ENCODE peak calls at places on chromosomes 13 and 19, in five cellular contexts. S is GM12892, H is Peyer's patch, D is uterus, J is sigmoid colon. E is an unnamed sample.

GRCh38 chr19:47609885-47610545 is 1.1 kb downstream of the BICRA start:
- DNase-seq in D (peak; percentile 33), S (no peak), J (peak; percentile 80), H (peak; percentile 83), E (peak; percentile 52)

GRCh38 chr13:100630564-100630963 is 42.0 kb upstream of the GGACT start:
- DNase-seq in H (no peak), S (no peak), J (no peak), D (no peak), E (no peak)

GRCh38 chr13:79659161-79659560 is 178.2 kb downstream of the NDFIP2 start:
- DNase-seq in J (no peak), H (no peak), S (no peak), D (no peak), E (no peak)

GRCh38 chr13:114010401-114011101 is 36.7 kb upstream of the C13orf46 start:
- DNase-seq in H (peak; percentile 35), J (peak; percentile 57), D (no peak), S (no peak), E (no peak)

GRCh38 chr13:110379905-110380341 is 72.8 kb downstream of the COL4A2 start:
- DNase-seq in J (no peak), H (no peak), D (peak; percentile 11), S (no peak), E (no peak)

GRCh38 chr19:6412111-6412999 is 12.3 kb downstream of the KHSRP start:
- DNase-seq in H (peak; percentile 80), S (no peak), D (peak; percentile 53), J (peak; percentile 66), E (no peak)

GRCh38 chr19:37506387-37507166 is at the start of gene ZNF793:
- DNase-seq in S (peak; percentile 29), J (peak; percentile 90), D (peak; percentile 84), H (peak; percentile 91), E (no peak)

GRCh38 chr13:100128373-100128772 is 39.5 kb downstream of the PCCA start:
- DNase-seq in J (no peak), D (no peak), H (no peak), S (no peak), E (no peak)

GRCh38 chr19:47109541-47110375 is 3.8 kb downstream of the ZC3H4 start:
- DNase-seq in J (no peak), D (peak; percentile 43), S (no peak), H (peak; percentile 69), E (peak; percentile 82)

GRCh38 chr19:39046037-39046821 is 13.9 kb upstream of the FBXO27 start:
- DNase-seq in H (peak; percentile 52), D (no peak), S (no peak), J (no peak), E (peak; percentile 39)

GRCh38 chr13:46595136-46595917 is 42.4 kb downstream of the LRCH1 start:
- DNase-seq in D (peak; percentile 33), J (no peak), H (peak; percentile 73), S (no peak), E (no peak)

GRCh38 chr13:76696370-76696769 is 189.8 kb downstream of the KCTD12 start:
- DNase-seq in J (no peak), D (no peak), H (no peak), S (no peak), E (no peak)

GRCh38 chr13:50052478-50052877 is 37.2 kb downstream of the KCNRG start:
- DNase-seq in H (no peak), S (no peak), J (no peak), D (no peak), E (no peak)

GRCh38 chr13:100803091-100803490 is 128.5 kb upstream of the TMTC4 start:
- DNase-seq in D (no peak), S (no peak), J (no peak), H (no peak), E (no peak)

GRCh38 chr13:52845334-52845761 is 3.1 kb downstream of the PCDH8 start:
- DNase-seq in D (no peak), J (no peak), H (no peak), S (no peak), E (peak; percentile 3)

GRCh38 chr13:113883314-113883811 is 19.5 kb upstream of the GAS6 start:
- DNase-seq in S (no peak), D (no peak), J (no peak), H (no peak), E (no peak)

GRCh38 chr19:41302624-41303351 is 7.2 kb upstream of the CCDC97 start:
- DNase-seq in J (peak; percentile 67), S (peak; percentile 62), D (no peak), H (peak; percentile 91), E (no peak)

GRCh38 chr19:31253816-31254551 is 95.3 kb downstream of the TSHZ3 start:
- DNase-seq in S (no peak), D (no peak), H (no peak), J (no peak), E (no peak)

GRCh38 chr13:112930192-112930591 is 38.8 kb upstream of the MCF2L start:
- DNase-seq in H (no peak), D (no peak), J (no peak), S (no peak), E (no peak)

GRCh38 chr19:6696239-6696820 is 24.1 kb downstream of the C3 start:
- DNase-seq in H (no peak), J (no peak), D (no peak), S (no peak), E (no peak)

GRCh38 chr19:5354403-5354802 is 13.8 kb upstream of the PTPRS start:
- DNase-seq in S (no peak), D (no peak), H (no peak), J (no peak), E (no peak)

GRCh38 chr13:81577601-81578000 is 1236.7 kb upstream of the SPRY2 start:
- DNase-seq in J (no peak), D (no peak), S (no peak), H (no peak), E (no peak)

GRCh38 chr19:5057860-5058259 is 88.9 kb downstream of the KDM4B start:
- DNase-seq in D (no peak), S (no peak), H (no peak), J (no peak), E (no peak)

GRCh38 chr13:52428295-52428694 is 22.1 kb downstream of the VPS36 start:
- DNase-seq in S (no peak), J (no peak), H (no peak), D (no peak), E (peak; percentile 43)

DNA sequence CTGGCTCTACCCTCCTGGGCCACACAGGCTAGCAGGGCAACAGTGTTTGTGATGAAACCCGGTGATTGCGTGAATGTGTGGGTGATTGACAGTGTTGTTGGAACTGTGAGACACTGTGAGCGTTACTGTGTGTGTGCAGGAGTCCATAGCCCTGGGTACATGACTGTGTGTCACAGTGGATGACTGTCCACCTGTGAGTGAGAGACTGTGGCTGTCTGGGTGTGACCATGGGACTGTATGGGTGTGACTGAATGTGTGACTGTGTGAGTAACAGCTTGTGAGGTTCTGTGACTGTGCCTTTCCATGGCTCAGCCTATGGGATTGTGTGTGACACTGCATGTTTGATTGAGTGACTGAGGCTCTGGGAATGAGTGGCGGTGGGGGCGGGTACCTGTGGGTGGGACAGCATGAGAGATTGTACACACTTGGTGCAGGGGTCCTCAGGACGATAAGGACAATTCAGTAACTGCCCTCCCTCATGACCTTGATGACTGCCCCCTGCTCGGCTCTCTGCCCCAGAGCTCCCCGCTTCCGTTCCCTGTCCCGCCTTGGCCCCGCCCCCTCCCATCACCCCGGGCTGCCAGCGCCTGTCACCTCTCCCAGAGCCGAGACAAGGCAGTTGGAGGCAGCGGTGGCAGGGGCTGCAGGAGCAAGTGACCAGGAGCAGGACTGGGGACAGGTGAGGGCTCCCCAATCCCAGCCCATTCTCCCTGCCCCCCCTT is at the start of gene GIPR:
- DNase-seq in H (peak; percentile 86), J (no peak), S (peak; percentile 74), D (no peak), E (peak; percentile 51)
- TF ChIP-seq POLR2A in H (no peak), J (no peak), S (no peak), D (no peak), E (no peak)

DNA sequence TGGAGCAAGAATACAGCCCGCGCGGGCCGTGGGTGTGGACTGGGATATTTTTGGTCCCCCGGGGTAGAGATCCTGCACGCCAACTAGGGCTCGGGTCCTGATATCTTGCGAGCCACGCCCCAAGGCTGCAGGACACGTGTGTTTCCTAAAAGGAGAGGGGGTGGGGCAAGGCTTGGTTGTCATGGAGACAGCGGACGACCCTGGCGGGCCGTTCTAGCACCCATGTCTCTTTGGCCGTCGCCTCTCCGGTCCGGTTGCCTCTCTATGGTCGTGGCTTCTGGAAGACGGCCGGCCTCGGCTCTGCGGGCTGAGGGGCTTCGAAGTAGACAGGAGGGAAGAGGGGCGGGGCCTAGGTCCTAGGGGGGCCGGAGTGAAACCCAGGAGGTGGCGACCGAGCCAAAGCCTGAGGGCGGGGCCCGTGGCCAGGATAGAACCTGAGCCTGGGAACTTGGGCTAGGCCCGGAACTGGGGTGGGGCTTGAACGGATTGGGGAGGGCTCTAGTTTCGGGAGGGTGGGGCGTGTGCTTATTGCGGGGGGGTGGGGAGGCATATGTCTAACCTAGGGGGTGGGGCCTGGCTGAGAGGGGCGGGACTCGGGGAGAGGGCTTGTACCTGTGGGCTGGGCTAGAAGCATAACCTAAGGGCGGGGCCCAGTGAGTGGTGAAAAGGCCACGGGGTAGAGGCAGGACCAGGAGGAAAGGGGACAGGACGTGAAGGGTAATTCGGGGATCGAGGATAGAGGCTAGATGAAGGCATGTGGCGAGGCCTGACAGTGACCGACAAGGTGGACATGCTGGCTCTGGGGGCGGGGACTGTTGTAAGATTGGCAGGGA is 737 bp upstream of the SLC27A1 start:
- DNase-seq in H (peak; percentile 98), J (peak; percentile 99), S (peak; percentile 67), D (peak; percentile 99), E (peak; percentile 91)
- TF ChIP-seq POLR2A in H (no peak), J (no peak), S (no peak), D (no peak), E (peak; percentile 25)

DNA sequence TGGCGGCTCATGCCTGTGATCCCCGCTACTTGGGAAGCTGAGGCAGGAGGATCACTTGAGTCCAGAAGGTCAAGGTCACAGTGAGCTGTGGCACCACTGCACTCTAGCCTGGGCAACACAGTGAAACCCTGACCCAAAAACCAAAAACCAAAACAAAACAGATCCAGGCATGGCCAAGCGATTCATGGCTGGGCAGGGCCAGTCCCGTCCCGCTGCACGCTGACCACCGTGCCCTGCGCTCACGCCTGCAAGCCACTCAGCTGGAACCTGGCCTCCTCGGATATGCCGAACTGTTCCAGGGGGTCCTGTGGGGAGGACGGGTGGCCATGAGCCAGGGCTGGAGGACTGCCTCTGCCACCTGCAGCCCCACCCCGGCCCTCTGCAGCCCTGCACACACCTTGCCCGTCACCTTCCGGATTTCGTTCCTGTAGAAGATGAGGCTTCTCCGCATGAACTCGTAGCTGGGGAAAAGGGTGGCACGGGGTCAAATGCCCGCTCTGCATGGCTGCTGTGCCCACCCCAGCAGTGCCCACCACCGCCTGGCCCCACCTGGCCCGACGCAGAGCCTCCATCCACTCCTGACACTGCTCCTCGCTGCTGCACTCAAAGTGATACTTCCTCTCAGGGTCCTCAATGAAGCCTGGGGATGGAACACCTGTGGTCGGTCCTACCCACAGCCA is 2.4 kb downstream of the PLEKHJ1 start:
- DNase-seq in D (no peak), H (no peak), S (no peak), J (no peak), E (no peak)
- TF ChIP-seq POLR2A in D (no peak), H (no peak), S (no peak), J (no peak), E (no peak)

DNA sequence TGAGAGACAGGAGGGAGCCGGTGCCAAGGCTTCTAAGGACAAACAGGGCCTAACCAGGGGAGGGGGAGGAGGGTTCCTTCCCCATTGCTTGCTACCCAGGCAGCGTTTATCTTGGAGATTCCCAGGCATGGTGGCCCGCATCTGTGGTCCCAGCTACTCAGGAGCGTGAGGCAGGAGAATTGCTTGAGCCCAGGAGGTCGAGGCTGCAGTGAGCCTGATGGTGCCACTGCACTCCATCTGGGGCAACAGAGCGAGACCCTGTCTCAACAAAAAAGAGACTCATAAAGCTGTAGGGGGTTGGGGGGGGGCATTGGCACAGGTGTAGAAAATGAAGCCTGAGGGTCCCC is 11.4 kb downstream of the TIMM13 start:
- DNase-seq in J (no peak), S (no peak), H (no peak), D (no peak), E (no peak)
- TF ChIP-seq POLR2A in J (no peak), S (no peak), H (no peak), D (no peak), E (no peak)

E was measured in erythroblast.